ENCODE peak calls at places on chromosome 2, in nine cellular contexts. One of them, this sample, is unnamed.

GRCh38 chr2:43084699-43085091 is 141.7 kb downstream of the ZFP36L2 start:
- DNase-seq in fibroblast of lung: peak
- DNase-seq in H1: no peak
- DNase-seq in osteoblast: no peak
- DNase-seq in H9: no peak
- DNase-seq in astrocyte: peak
- DNase-seq in OCI-LY7: no peak
- DNase-seq in IMR-90: peak
- DNase-seq in hepatocyte: peak
- DNase-seq in this sample: no peak

GRCh38 chr2:6972067-6972710 is 55.0 kb downstream of the RNF144A start:
- DNase-seq in H9: no peak
- DNase-seq in osteoblast: no peak
- DNase-seq in astrocyte: no peak
- DNase-seq in OCI-LY7: no peak
- DNase-seq in hepatocyte: no peak
- DNase-seq in H1: no peak
- DNase-seq in fibroblast of lung: no peak
- DNase-seq in IMR-90: no peak
- DNase-seq in this sample: no peak

GRCh38 chr2:12577567-12577966 is 139.2 kb upstream of the TRIB2 start:
- DNase-seq in fibroblast of lung: no peak
- DNase-seq in H9: no peak
- DNase-seq in osteoblast: peak
- DNase-seq in astrocyte: no peak
- DNase-seq in hepatocyte: no peak
- DNase-seq in OCI-LY7: no peak
- DNase-seq in IMR-90: no peak
- DNase-seq in H1: no peak
- DNase-seq in this sample: no peak

GRCh38 chr2:23629417-23630110 is 244.6 kb downstream of the KLHL29 start:
- DNase-seq in astrocyte: no peak
- DNase-seq in IMR-90: no peak
- DNase-seq in hepatocyte: no peak
- DNase-seq in H1: no peak
- DNase-seq in osteoblast: no peak
- DNase-seq in H9: no peak
- DNase-seq in OCI-LY7: no peak
- DNase-seq in fibroblast of lung: no peak
- DNase-seq in this sample: no peak

GRCh38 chr2:46776687-46777327 is 138.8 kb downstream of the MCFD2 start:
- DNase-seq in IMR-90: peak
- DNase-seq in H9: peak
- DNase-seq in osteoblast: no peak
- DNase-seq in astrocyte: peak
- DNase-seq in OCI-LY7: peak
- DNase-seq in H1: no peak
- DNase-seq in hepatocyte: peak
- DNase-seq in fibroblast of lung: peak
- DNase-seq in this sample: peak

GRCh38 chr2:152099655-152100050 is 809 bp upstream of the CACNB4 start:
- DNase-seq in H9: no peak
- DNase-seq in OCI-LY7: no peak
- DNase-seq in H1: no peak
- DNase-seq in IMR-90: no peak
- DNase-seq in astrocyte: no peak
- DNase-seq in fibroblast of lung: no peak
- DNase-seq in hepatocyte: no peak
- DNase-seq in osteoblast: peak
- DNase-seq in this sample: no peak

GRCh38 chr2:79011485-79011884 is 14.0 kb upstream of the REG3G start:
- DNase-seq in astrocyte: no peak
- DNase-seq in fibroblast of lung: no peak
- DNase-seq in H9: no peak
- DNase-seq in osteoblast: no peak
- DNase-seq in IMR-90: no peak
- DNase-seq in OCI-LY7: peak
- DNase-seq in H1: no peak
- DNase-seq in hepatocyte: no peak
- DNase-seq in this sample: no peak

GRCh38 chr2:114068438-114068837 is 178.5 kb downstream of the ACTR3 start:
- DNase-seq in IMR-90: peak
- DNase-seq in astrocyte: no peak
- DNase-seq in fibroblast of lung: no peak
- DNase-seq in osteoblast: no peak
- DNase-seq in H9: peak
- DNase-seq in H1: no peak
- DNase-seq in OCI-LY7: no peak
- DNase-seq in hepatocyte: peak
- DNase-seq in this sample: no peak

GRCh38 chr2:75276093-75277055 is 77.1 kb upstream of the TACR1 start:
- DNase-seq in fibroblast of lung: peak
- DNase-seq in IMR-90: peak
- DNase-seq in osteoblast: peak
- DNase-seq in H1: peak
- DNase-seq in hepatocyte: no peak
- DNase-seq in OCI-LY7: no peak
- DNase-seq in astrocyte: peak
- DNase-seq in H9: no peak
- DNase-seq in this sample: peak

GRCh38 chr2:769771-770170 is 92.6 kb upstream of the TMEM18 start:
- DNase-seq in IMR-90: peak
- DNase-seq in fibroblast of lung: no peak
- DNase-seq in H1: no peak
- DNase-seq in osteoblast: no peak
- DNase-seq in astrocyte: no peak
- DNase-seq in OCI-LY7: no peak
- DNase-seq in hepatocyte: no peak
- DNase-seq in H9: no peak
- DNase-seq in this sample: no peak

GRCh38 chr2:240766072-240766471 is 53.9 kb downstream of the KIF1A start:
- DNase-seq in fibroblast of lung: no peak
- DNase-seq in hepatocyte: no peak
- DNase-seq in astrocyte: no peak
- DNase-seq in OCI-LY7: no peak
- DNase-seq in IMR-90: no peak
- DNase-seq in H1: no peak
- DNase-seq in osteoblast: no peak
- DNase-seq in H9: no peak
- DNase-seq in this sample: no peak

GRCh38 chr2:11367170-11367569 is 22.7 kb upstream of the ROCK2 start:
- DNase-seq in hepatocyte: no peak
- DNase-seq in H1: no peak
- DNase-seq in fibroblast of lung: no peak
- DNase-seq in astrocyte: no peak
- DNase-seq in OCI-LY7: no peak
- DNase-seq in H9: no peak
- DNase-seq in IMR-90: no peak
- DNase-seq in osteoblast: no peak
- DNase-seq in this sample: no peak
- H3K4me2 ChIP-seq in hepatocyte: no peak
- H3K4me2 ChIP-seq in H1: no peak
- H3K4me2 ChIP-seq in fibroblast of lung: no peak
- H3K4me2 ChIP-seq in astrocyte: no peak
- H3K4me2 ChIP-seq in OCI-LY7: no peak
- H3K4me2 ChIP-seq in H9: no peak
- H3K4me2 ChIP-seq in IMR-90: no peak
- H3K4me2 ChIP-seq in osteoblast: no peak
- H3K4me2 ChIP-seq in this sample: no peak

DNA sequence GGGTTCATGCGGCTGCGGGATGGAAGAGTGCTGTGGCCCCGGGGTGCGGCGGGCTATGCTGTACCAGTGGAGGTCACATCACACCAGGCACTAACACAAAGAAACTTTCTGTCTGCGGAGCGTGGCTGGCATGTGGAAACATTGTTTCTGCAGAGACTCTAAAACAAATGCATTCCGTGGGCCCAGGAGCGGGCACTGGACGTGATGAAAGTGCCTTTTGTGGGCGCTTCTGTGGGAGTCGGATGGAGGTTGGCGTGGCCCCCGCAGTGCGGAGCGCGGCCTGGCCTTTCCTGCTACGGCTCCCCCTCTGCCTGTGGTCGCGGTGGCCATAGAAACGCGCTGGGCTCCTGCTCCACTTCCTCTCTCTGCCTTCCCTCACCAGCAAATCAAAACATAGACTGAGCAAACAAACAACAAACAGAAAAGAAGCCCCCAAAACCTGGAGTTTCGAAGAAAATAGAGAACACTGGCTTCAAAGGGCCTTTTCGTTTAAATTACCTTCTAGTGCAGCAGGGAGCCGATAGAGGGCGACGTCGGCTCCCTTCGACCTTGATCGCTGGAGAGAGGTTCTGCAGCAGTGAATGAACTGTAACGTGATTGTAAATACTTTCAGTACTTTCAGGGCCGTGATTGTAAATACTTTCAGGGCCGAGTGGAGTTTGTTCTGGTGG is 51.4 kb downstream of the KIF5C start:
- DNase-seq in IMR-90: peak
- DNase-seq in fibroblast of lung: peak
- DNase-seq in osteoblast: peak
- DNase-seq in H1: peak
- DNase-seq in hepatocyte: peak
- DNase-seq in astrocyte: no peak
- DNase-seq in H9: peak
- DNase-seq in OCI-LY7: peak
- DNase-seq in this sample: peak
- H3K4me2 ChIP-seq in IMR-90: no peak
- H3K4me2 ChIP-seq in fibroblast of lung: no peak
- H3K4me2 ChIP-seq in osteoblast: peak
- H3K4me2 ChIP-seq in H1: no peak
- H3K4me2 ChIP-seq in hepatocyte: peak
- H3K4me2 ChIP-seq in astrocyte: peak
- H3K4me2 ChIP-seq in H9: no peak
- H3K4me2 ChIP-seq in OCI-LY7: peak
- H3K4me2 ChIP-seq in this sample: peak

GRCh38 chr2:84850471-84850870 is 30.4 kb downstream of the TRABD2A start:
- DNase-seq in osteoblast: no peak
- DNase-seq in H1: no peak
- DNase-seq in hepatocyte: no peak
- DNase-seq in H9: no peak
- DNase-seq in OCI-LY7: no peak
- DNase-seq in IMR-90: no peak
- DNase-seq in astrocyte: no peak
- DNase-seq in fibroblast of lung: no peak
- DNase-seq in this sample: no peak
- H3K4me2 ChIP-seq in osteoblast: no peak
- H3K4me2 ChIP-seq in H1: no peak
- H3K4me2 ChIP-seq in hepatocyte: no peak
- H3K4me2 ChIP-seq in H9: no peak
- H3K4me2 ChIP-seq in OCI-LY7: no peak
- H3K4me2 ChIP-seq in IMR-90: no peak
- H3K4me2 ChIP-seq in astrocyte: no peak
- H3K4me2 ChIP-seq in fibroblast of lung: no peak
- H3K4me2 ChIP-seq in this sample: no peak

GRCh38 chr2:37934591-37935513 is 9.8 kb downstream of the RMDN2 start:
- DNase-seq in OCI-LY7: peak
- DNase-seq in fibroblast of lung: no peak
- DNase-seq in H9: no peak
- DNase-seq in H1: no peak
- DNase-seq in IMR-90: no peak
- DNase-seq in astrocyte: no peak
- DNase-seq in hepatocyte: no peak
- DNase-seq in osteoblast: peak
- DNase-seq in this sample: no peak
- H3K4me2 ChIP-seq in OCI-LY7: peak
- H3K4me2 ChIP-seq in fibroblast of lung: peak
- H3K4me2 ChIP-seq in H9: no peak
- H3K4me2 ChIP-seq in H1: no peak
- H3K4me2 ChIP-seq in IMR-90: peak
- H3K4me2 ChIP-seq in astrocyte: no peak
- H3K4me2 ChIP-seq in hepatocyte: no peak
- H3K4me2 ChIP-seq in osteoblast: peak
- H3K4me2 ChIP-seq in this sample: no peak

GRCh38 chr2:238063414-238064189 is 2.8 kb downstream of the SCLY start:
- DNase-seq in fibroblast of lung: no peak
- DNase-seq in hepatocyte: no peak
- DNase-seq in OCI-LY7: no peak
- DNase-seq in H9: no peak
- DNase-seq in osteoblast: no peak
- DNase-seq in H1: no peak
- DNase-seq in IMR-90: no peak
- DNase-seq in astrocyte: no peak
- DNase-seq in this sample: peak
- H3K4me2 ChIP-seq in fibroblast of lung: no peak
- H3K4me2 ChIP-seq in hepatocyte: peak
- H3K4me2 ChIP-seq in OCI-LY7: no peak
- H3K4me2 ChIP-seq in H9: no peak
- H3K4me2 ChIP-seq in osteoblast: no peak
- H3K4me2 ChIP-seq in H1: peak
- H3K4me2 ChIP-seq in IMR-90: no peak
- H3K4me2 ChIP-seq in astrocyte: no peak
- H3K4me2 ChIP-seq in this sample: peak

This sample was measured in HepG2.